ENCODE peak calls at places on chromosome 21, in seven cellular contexts. G is WERI-Rb-1, U is gastrocnemius medialis, F is AG04450, I is fibroblast of the aortic adventitia, W is HFFc6, D is astrocyte of the cerebellum. X is an unnamed sample.

GRCh38 chr21:46253610-46254124 is 25.1 kb upstream of the LSS start:
- DNase-seq in G (no peak), F (no peak), U (no peak), W (no peak), I (no peak), D (no peak), X (no peak)

GRCh38 chr21:17818158-17819113 is 720 bp downstream of the C21orf91 start:
- DNase-seq in I (peak), F (no peak), W (peak), U (no peak), D (no peak), G (peak), X (peak)

GRCh38 chr21:36646011-36646410 is 52.9 kb upstream of the SIM2 start:
- DNase-seq in G (no peak), U (no peak), W (no peak), F (no peak), I (no peak), D (no peak), X (no peak)

GRCh38 chr21:39000496-39000895 is 182.8 kb downstream of the PSMG1 start:
- DNase-seq in U (no peak), G (no peak), I (no peak), D (no peak), W (no peak), F (no peak), X (no peak)

GRCh38 chr21:37072239-37072987 is 458 bp downstream of the PIGP start:
- DNase-seq in F (no peak), D (no peak), U (peak), W (no peak), I (peak), G (peak), X (peak)

GRCh38 chr21:42112857-42113256 is 41.7 kb downstream of the UMODL1 start:
- DNase-seq in F (peak), W (peak), G (no peak), I (peak), D (no peak), U (no peak), X (no peak)

GRCh38 chr21:37561506-37561905 is 194.9 kb downstream of the DYRK1A start:
- DNase-seq in G (no peak), U (no peak), D (no peak), W (no peak), F (no peak), I (no peak), X (no peak)

GRCh38 chr21:35981514-35982070 is 78.7 kb downstream of the SETD4 start:
- DNase-seq in U (no peak), W (no peak), G (no peak), D (no peak), F (no peak), I (no peak), X (no peak)

GRCh38 chr21:41687633-41688032 is 79.2 kb downstream of the RIPK4 start:
- DNase-seq in F (no peak), I (no peak), D (no peak), U (no peak), G (no peak), W (peak), X (no peak)

GRCh38 chr21:42124081-42124480 is 53.0 kb downstream of the UMODL1 start:
- DNase-seq in U (no peak), I (no peak), W (no peak), G (no peak), F (no peak), D (no peak), X (no peak)

GRCh38 chr21:41668686-41669532 is 97.9 kb downstream of the RIPK4 start:
- DNase-seq in W (no peak), I (no peak), G (peak), D (no peak), F (no peak), U (no peak), X (no peak)

GRCh38 chr21:41258617-41259016 is 58.0 kb upstream of the FAM3B start:
- DNase-seq in I (peak), F (peak), W (no peak), D (no peak), U (no peak), G (no peak), X (no peak)

GRCh38 chr21:40254540-40255455 is 387.6 kb downstream of the PCP4 start:
- DNase-seq in F (no peak), W (peak), U (no peak), I (no peak), G (peak), D (peak), X (no peak)

GRCh38 chr21:39630827-39631226 is 18.1 kb downstream of the B3GALT5 start:
- DNase-seq in U (no peak), G (no peak), D (no peak), W (peak), I (peak), F (no peak), X (no peak)

GRCh38 chr21:35342440-35342839 is 293.3 kb upstream of the RUNX1 start:
- DNase-seq in W (no peak), U (no peak), D (no peak), I (no peak), F (no peak), G (no peak), X (no peak)

GRCh38 chr21:36693144-36694040 is 5.5 kb upstream of the SIM2 start:
- DNase-seq in W (no peak), I (no peak), U (no peak), G (peak), F (no peak), D (no peak), X (no peak)

GRCh38 chr21:32256873-32257620 is 21.8 kb downstream of the MIS18A start:
- DNase-seq in W (peak), I (peak), F (peak), G (no peak), D (peak), U (peak), X (peak)

GRCh38 chr21:42614811-42615342 is 38.5 kb upstream of the PDE9A start:
- DNase-seq in D (no peak), I (no peak), U (no peak), F (no peak), G (peak), W (no peak), X (no peak)

GRCh38 chr21:28269173-28269572 is 723.5 kb downstream of the LTN1 start:
- DNase-seq in W (no peak), D (no peak), I (no peak), G (no peak), F (no peak), U (no peak), X (no peak)

GRCh38 chr21:17250651-17251294 is 262.1 kb upstream of the CXADR start:
- DNase-seq in I (no peak), F (no peak), G (no peak), W (no peak), U (no peak), D (no peak), X (no peak)

GRCh38 chr21:27817061-27817460 is 850.2 kb upstream of the ADAMTS5 start:
- DNase-seq in F (no peak), U (no peak), D (no peak), W (no peak), G (no peak), I (peak), X (no peak)

GRCh38 chr21:37753122-37753599 is 163.1 kb downstream of the KCNJ6 start:
- DNase-seq in F (no peak), W (no peak), D (no peak), G (no peak), U (no peak), I (no peak), X (no peak)

GRCh38 chr21:35198004-35198403 is 148.9 kb upstream of the RUNX1 start:
- DNase-seq in I (peak), U (no peak), F (peak), G (no peak), W (peak), D (peak), X (no peak)

GRCh38 chr21:39531777-39532333 is 80.1 kb downstream of the SH3BGR start:
- DNase-seq in D (no peak), I (no peak), W (peak), G (no peak), U (no peak), F (no peak), X (no peak)

GRCh38 chr21:29245104-29245643 is 53.5 kb upstream of the BACH1 start:
- DNase-seq in U (no peak), D (no peak), I (no peak), G (no peak), F (no peak), W (no peak), X (no peak)

GRCh38 chr21:15826147-15826780 is 96.5 kb downstream of the USP25 start:
- DNase-seq in U (peak), F (no peak), I (peak), D (peak), G (peak), W (peak), X (no peak)

DNA sequence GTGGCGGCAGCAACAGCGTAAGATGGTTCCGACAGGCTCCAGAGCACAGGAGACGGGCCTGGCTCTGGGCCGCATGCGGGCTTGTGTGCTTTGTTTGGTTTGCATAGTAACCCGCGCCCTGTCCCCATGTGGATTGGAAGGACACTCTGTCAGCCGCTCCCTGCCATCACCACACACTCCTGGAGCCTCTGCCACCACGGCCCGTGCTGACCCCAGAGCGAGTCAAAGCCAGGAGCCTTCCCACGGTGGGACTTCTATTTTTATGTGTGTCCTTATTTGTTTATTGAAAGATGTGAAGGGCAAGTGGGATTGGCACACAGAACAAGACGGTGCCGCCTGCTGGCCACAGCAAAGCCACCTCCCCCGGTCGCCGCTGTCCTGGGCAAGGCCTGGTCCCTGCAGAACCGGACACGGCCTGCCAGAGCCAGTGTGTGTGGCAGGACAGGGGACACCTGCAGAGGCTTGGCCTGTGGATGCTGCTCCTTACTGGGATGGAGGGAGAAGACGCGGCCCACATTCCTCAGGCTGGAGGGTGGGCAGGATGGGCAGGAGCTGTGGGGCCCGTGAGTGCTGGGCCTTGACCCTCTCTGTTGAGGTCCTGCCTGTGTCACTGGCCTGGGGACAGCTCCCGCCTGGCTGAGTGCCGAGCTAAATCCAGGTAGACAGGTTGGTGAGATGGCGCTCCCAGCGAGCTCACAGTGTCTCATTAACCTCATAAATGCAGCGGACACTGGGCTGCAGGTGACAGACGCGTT is 64.4 kb downstream of the AGPAT3 start:
- DNase-seq in D (no peak), F (no peak), G (no peak), I (no peak), U (peak), W (no peak), X (no peak)
- TF ChIP-seq CTCF in D (no peak), F (no peak), G (no peak), I (no peak), U (peak), W (no peak), X (no peak)

DNA sequence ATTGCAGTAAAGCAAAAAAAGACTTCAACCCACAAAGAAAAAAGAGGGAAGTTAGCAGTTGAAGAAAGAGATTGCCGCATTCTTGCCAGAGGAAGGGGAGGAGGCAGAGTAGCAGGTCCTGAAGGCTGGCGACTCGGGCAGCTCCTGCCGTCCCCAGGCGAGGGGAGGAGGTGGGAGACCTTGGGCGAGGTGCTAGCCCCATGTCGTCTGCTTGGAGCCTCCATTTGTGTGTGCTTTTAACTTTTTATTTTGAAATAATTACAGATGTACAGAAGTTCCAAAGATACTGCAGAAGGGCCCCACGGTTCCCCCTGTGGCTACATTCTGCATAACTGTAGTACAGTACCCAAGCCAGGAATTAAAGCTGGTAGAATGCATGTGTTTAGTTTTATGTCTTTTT is 6.8 kb downstream of the TRPM2 start:
- DNase-seq in I (no peak), G (no peak), W (no peak), D (no peak), F (no peak), U (no peak), X (no peak)
- TF ChIP-seq CTCF in I (no peak), G (peak), W (peak), D (no peak), F (no peak), U (no peak), X (no peak)

GRCh38 chr21:33299181-33299752 is 25.5 kb upstream of the IFNAR1 start:
- DNase-seq in G (no peak), F (no peak), D (no peak), I (no peak), W (no peak), U (no peak), X (no peak)
- TF ChIP-seq CTCF in G (no peak), F (no peak), D (no peak), I (no peak), W (no peak), U (no peak), X (no peak)

DNA sequence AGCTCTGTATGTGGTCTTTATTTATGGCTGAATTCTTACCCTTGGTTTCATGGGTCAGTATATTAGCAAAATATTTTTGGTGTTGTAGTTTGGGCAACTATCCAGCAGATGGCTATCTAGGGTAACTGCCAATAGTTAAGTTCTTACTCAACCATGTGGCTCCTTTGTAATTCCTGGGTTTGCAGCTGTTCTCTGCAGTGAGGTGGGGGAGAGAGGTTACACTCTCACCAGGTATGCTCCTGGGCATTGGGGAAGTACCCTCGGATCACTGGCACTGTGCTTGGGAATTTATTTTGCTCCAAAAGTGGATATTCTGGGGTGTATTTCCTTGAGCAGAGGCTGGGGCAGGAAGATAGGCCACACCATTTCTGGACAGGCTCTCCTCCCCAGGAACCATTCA is 436.7 kb upstream of the TMPRSS15 start:
- DNase-seq in I (no peak), W (no peak), U (no peak), D (peak), F (no peak), G (peak), X (no peak)
- TF ChIP-seq CTCF in I (no peak), W (peak), U (no peak), D (peak), F (no peak), G (peak), X (peak)

GRCh38 chr21:30714436-30714835 is 4.1 kb downstream of the KRTAP21-3 start:
- DNase-seq in U (no peak), W (no peak), I (no peak), D (no peak), F (no peak), G (no peak), X (no peak)

GRCh38 chr21:30714946-30715345 is 3.6 kb downstream of the KRTAP21-3 start:
- DNase-seq in W (no peak), G (no peak), D (no peak), F (no peak), I (no peak), U (no peak), X (no peak)

GRCh38 chr21:30710499-30710898 is 8.1 kb downstream of the KRTAP21-3 start:
- DNase-seq in G (no peak), D (no peak), U (no peak), F (no peak), W (no peak), I (no peak), X (no peak)

GRCh38 chr21:30717105-30717504 is 1.5 kb downstream of the KRTAP21-3 start:
- DNase-seq in W (no peak), F (no peak), I (no peak), G (no peak), D (no peak), U (no peak), X (no peak)

GRCh38 chr21:30713786-30714185 is 4.8 kb downstream of the KRTAP21-3 start:
- DNase-seq in U (no peak), F (no peak), W (no peak), G (no peak), D (no peak), I (no peak), X (no peak)
- TF ChIP-seq CTCF in U (no peak), F (no peak), W (no peak), G (no peak), D (no peak), I (no peak), X (no peak)

DNA sequence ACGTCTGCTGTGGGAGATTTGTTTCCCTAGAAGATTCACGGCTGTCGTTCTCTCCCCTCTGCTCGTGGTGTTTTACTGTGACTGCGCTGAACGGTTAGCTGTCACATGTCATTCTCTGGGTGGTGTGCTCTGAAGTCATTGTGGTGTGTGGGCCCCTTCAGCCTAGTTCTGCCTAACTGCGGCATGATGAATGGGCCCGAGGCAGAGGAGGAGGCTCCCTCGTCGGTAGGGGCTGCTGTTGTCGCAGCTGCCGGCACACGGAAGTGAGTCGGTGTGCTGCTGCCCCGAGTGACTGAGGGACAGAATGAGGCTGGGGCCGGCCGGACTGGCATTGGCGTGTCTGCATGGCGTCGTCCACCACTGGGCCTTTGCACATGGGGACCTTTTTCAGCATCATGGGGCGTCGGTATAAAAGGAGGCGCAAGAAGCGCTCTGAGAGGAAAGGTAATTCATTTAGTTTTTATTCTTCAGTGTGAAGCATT is 77.9 kb downstream of the ADARB1 start:
- DNase-seq in F (no peak), G (peak), W (no peak), D (no peak), U (no peak), I (no peak), X (peak)
- TF ChIP-seq CTCF in F (no peak), G (no peak), W (no peak), D (peak), U (no peak), I (no peak), X (peak)

GRCh38 chr21:30251781-30252180 is 31.0 kb downstream of the KRTAP24-1 start:
- DNase-seq in I (no peak), D (no peak), F (no peak), G (no peak), W (no peak), U (no peak), X (no peak)

GRCh38 chr21:30256100-30256499 is 26.6 kb downstream of the KRTAP24-1 start:
- DNase-seq in W (no peak), D (no peak), G (no peak), U (no peak), I (no peak), F (no peak), X (no peak)

GRCh38 chr21:30255679-30256078 is 27.1 kb downstream of the KRTAP24-1 start:
- DNase-seq in W (no peak), I (no peak), D (no peak), F (no peak), U (no peak), G (no peak), X (no peak)

DNA sequence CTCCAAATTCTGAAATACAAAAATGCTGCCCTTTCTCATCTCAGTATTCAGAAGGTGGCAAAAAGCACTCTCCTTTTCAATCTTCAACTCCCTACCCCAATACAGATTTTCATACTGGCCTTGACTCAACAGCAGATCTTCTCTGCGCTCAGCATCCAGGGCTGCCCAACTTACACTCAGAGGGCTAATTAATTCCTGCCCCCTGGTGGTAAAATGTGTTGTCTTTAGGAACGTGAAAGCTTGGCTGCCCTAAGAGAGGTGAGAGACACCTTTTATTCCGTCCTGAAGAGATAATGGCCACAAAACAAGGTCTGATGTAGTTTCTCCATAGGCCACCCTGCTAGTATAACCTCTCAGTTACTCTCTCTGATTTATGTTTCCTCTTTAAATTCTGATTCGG is 25.0 kb downstream of the KRTAP24-1 start:
- DNase-seq in U (no peak), F (no peak), D (peak), G (peak), W (no peak), I (peak), X (no peak)
- TF ChIP-seq CTCF in U (no peak), F (no peak), D (peak), G (peak), W (peak), I (no peak), X (peak)

GRCh38 chr21:34133802-34134201 is 60.4 kb downstream of the MRPS6 start:
- DNase-seq in I (no peak), F (no peak), G (peak), U (no peak), W (no peak), D (no peak), X (no peak)
- TF ChIP-seq CTCF in I (peak), F (peak), G (peak), U (no peak), W (peak), D (peak), X (no peak)

X was measured in osteocyte.